ENCODE peak calls at places on chromosome 14, in nine cellular contexts. E is uterus, Y is cardiac muscle cell, O is GM23248, V is right cardiac atrium, Q is SJSA1, F is RWPE2, J is kidney, I is esophagus muscularis mucosa. L is an unnamed sample. For H3K4me1 and H3K9me3, the result is how much of the 10 kb centered on the place peaks cover.

GRCh38 chr14:71626281-71626835 is 305.9 kb upstream of the RGS6 start:
- DNase-seq in E (no peak), Y (peak), O (no peak), V (no peak), Q (no peak), F (no peak), J (no peak), I (no peak), L (no peak)

GRCh38 chr14:50260511-50260910 is 29.1 kb upstream of the SOS2 start:
- DNase-seq in E (no peak), Y (peak), O (peak), V (no peak), Q (no peak), F (no peak), J (no peak), I (no peak), L (no peak)

GRCh38 chr14:71591929-71592328 is 340.3 kb upstream of the RGS6 start:
- DNase-seq in E (no peak), Y (peak), O (peak), V (no peak), Q (no peak), F (no peak), J (no peak), I (no peak), L (no peak)

GRCh38 chr14:22500954-22501353 is 88.1 kb downstream of the DAD1 start:
- DNase-seq in E (no peak), Y (no peak), O (no peak), V (no peak), Q (no peak), F (no peak), J (no peak), I (no peak), L (no peak)

GRCh38 chr14:38243696-38244250 is 12.1 kb downstream of the CLEC14A start:
- DNase-seq in E (no peak), Y (no peak), O (no peak), V (no peak), Q (no peak), F (no peak), J (no peak), I (no peak), L (no peak)

GRCh38 chr14:41609704-41610183 is 3.1 kb downstream of the LRFN5 start:
- DNase-seq in E (peak), Y (peak), O (peak), V (peak), Q (no peak), F (no peak), J (peak), I (no peak), L (peak)

GRCh38 chr14:95815226-95815690 is 61.4 kb upstream of the TUNAR start:
- DNase-seq in E (no peak), Y (no peak), O (no peak), V (no peak), Q (no peak), F (no peak), J (no peak), I (peak), L (no peak)

GRCh38 chr14:25943329-25943728 is 654.5 kb downstream of the NOVA1 start:
- DNase-seq in E (no peak), Y (no peak), O (no peak), V (no peak), Q (no peak), F (no peak), J (no peak), I (no peak), L (no peak)

GRCh38 chr14:84217066-84217465 is 1312.9 kb upstream of the FLRT2 start:
- DNase-seq in E (no peak), Y (no peak), O (no peak), V (no peak), Q (no peak), F (no peak), J (no peak), I (no peak), L (no peak)

GRCh38 chr14:22380511-22381455 is 208.2 kb downstream of the DAD1 start:
- DNase-seq in E (no peak), Y (peak), O (peak), V (no peak), Q (no peak), F (no peak), J (no peak), I (no peak), L (no peak)

GRCh38 chr14:76867536-76868452 is 41.6 kb downstream of the LRRC74A start:
- DNase-seq in E (no peak), Y (no peak), O (no peak), V (peak), Q (no peak), F (no peak), J (no peak), I (no peak), L (peak)

GRCh38 chr14:102532204-102532658 is 22.7 kb upstream of the ANKRD9 start:
- DNase-seq in E (no peak), Y (peak), O (peak), V (no peak), Q (no peak), F (no peak), J (no peak), I (no peak), L (no peak)

GRCh38 chr14:101064718-101065117 is 161.2 kb upstream of the RTL1 start:
- DNase-seq in E (no peak), Y (no peak), O (no peak), V (no peak), Q (no peak), F (peak), J (peak), I (no peak), L (no peak)

GRCh38 chr14:23827100-23827892 is 126.3 kb upstream of the DHRS4 start:
- DNase-seq in E (no peak), Y (no peak), O (no peak), V (no peak), Q (no peak), F (no peak), J (no peak), I (no peak), L (no peak)

GRCh38 chr14:93741556-93742210 is 46.6 kb downstream of the PRIMA1 start:
- DNase-seq in E (no peak), Y (no peak), O (no peak), V (no peak), Q (no peak), F (no peak), J (no peak), I (no peak), L (no peak)

GRCh38 chr14:35234007-35234406 is 58.2 kb upstream of the PSMA6 start:
- DNase-seq in E (no peak), Y (peak), O (peak), V (no peak), Q (no peak), F (no peak), J (no peak), I (no peak), L (no peak)

GRCh38 chr14:68468437-68469207 is 324.2 kb downstream of the ZFP36L1 start:
- DNase-seq in E (no peak), Y (peak), O (peak), V (no peak), Q (no peak), F (no peak), J (peak), I (peak), L (no peak)

GRCh38 chr14:99255621-99256482 is 16.1 kb downstream of the BCL11B start:
- DNase-seq in E (no peak), Y (no peak), O (no peak), V (no peak), Q (no peak), F (no peak), J (no peak), I (no peak), L (no peak)

GRCh38 chr14:78857974-78858373 is 687.8 kb downstream of the NRXN3 start:
- DNase-seq in E (no peak), Y (no peak), O (no peak), V (no peak), Q (no peak), F (no peak), J (no peak), I (no peak), L (no peak)

GRCh38 chr14:55588259-55588699 is 8.3 kb downstream of the KTN1 start:
- DNase-seq in E (no peak), Y (no peak), O (peak), V (no peak), Q (no peak), F (no peak), J (no peak), I (no peak), L (no peak)
- H3K4me1 ChIP-seq in E (under half), Y (half or more), O (under half), V (under half), Q (half or more), F (under half), J (under half), I (half or more), L (under half)

GRCh38 chr14:20143911-20144310 is 5.3 kb downstream of the OR4N5 start:
- DNase-seq in E (no peak), Y (no peak), O (no peak), V (no peak), Q (no peak), F (no peak), J (no peak), I (no peak), L (no peak)

GRCh38 chr14:20138520-20138919 is at the start of gene OR4N5:
- DNase-seq in E (no peak), Y (no peak), O (no peak), V (no peak), Q (no peak), F (no peak), J (no peak), I (no peak), L (no peak)
- H3K9me3 ChIP-seq in E (under half), Y (under half), O (under half), V (under half), Q (under half), F (under half), J (under half), I (under half), L (under half)

GRCh38 chr14:73754911-73755360 is 40.8 kb upstream of the PNMA1 start:
- DNase-seq in E (no peak), Y (peak), O (peak), V (peak), Q (no peak), F (no peak), J (peak), I (no peak), L (no peak)
- H3K4me1 ChIP-seq in E (half or more), Y (under half), O (half or more), V (half or more), Q (half or more), F (half or more), J (half or more), I (half or more), L (half or more)

GRCh38 chr14:97832734-97833133 is 1035.6 kb downstream of the VRK1 start:
- DNase-seq in E (no peak), Y (no peak), O (no peak), V (no peak), Q (no peak), F (no peak), J (no peak), I (no peak), L (peak)
- H3K9me3 ChIP-seq in E (under half), Y (under half), O (under half), V (under half), Q (under half), F (under half), J (under half), I (under half), L (under half)

GRCh38 chr14:51836417-51836816 is 24.0 kb upstream of the GNG2 start:
- DNase-seq in E (no peak), Y (no peak), O (no peak), V (no peak), Q (no peak), F (no peak), J (no peak), I (no peak), L (no peak)
- H3K4me1 ChIP-seq in E (under half), Y (under half), O (under half), V (under half), Q (under half), F (under half), J (under half), I (under half), L (under half)

GRCh38 chr14:20184181-20184580 is 6.5 kb upstream of the OR11G2 start:
- DNase-seq in E (no peak), Y (no peak), O (peak), V (no peak), Q (no peak), F (no peak), J (no peak), I (no peak), L (no peak)

GRCh38 chr14:20177433-20177974 is 13.2 kb upstream of the OR11G2 start:
- DNase-seq in E (no peak), Y (no peak), O (no peak), V (no peak), Q (no peak), F (no peak), J (no peak), I (no peak), L (no peak)

GRCh38 chr14:20176330-20176729 is 14.4 kb upstream of the OR11G2 start:
- DNase-seq in E (no peak), Y (no peak), O (no peak), V (no peak), Q (no peak), F (no peak), J (no peak), I (no peak), L (no peak)

GRCh38 chr14:20179218-20179617 is 11.5 kb upstream of the OR11G2 start:
- DNase-seq in E (no peak), Y (no peak), O (no peak), V (peak), Q (no peak), F (no peak), J (no peak), I (no peak), L (no peak)

DNA sequence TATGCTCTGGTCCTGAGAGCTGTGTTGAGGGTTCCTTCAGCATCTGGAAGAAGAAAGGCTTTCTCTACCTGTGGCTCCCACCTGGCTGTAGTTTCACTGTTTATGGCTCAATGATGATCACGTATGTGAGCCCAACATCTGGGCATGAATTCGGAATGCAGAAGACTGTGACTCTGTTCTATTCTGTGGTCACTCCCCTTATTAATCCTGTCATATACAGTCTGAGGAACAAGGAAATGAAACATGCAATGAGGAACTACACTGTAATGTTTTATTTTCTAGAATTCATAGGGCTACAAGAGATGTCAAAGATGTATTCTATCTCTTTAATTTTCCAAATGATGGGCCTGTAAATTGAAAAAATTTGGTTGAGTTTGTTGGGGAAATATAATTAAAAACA is 10.8 kb upstream of the OR11G2 start:
- DNase-seq in E (no peak), Y (no peak), O (no peak), V (no peak), Q (no peak), F (no peak), J (no peak), I (no peak), L (no peak)
- H3K9me3 ChIP-seq in E (under half), Y (under half), O (under half), V (under half), Q (under half), F (under half), J (under half), I (under half), L (under half)

DNA sequence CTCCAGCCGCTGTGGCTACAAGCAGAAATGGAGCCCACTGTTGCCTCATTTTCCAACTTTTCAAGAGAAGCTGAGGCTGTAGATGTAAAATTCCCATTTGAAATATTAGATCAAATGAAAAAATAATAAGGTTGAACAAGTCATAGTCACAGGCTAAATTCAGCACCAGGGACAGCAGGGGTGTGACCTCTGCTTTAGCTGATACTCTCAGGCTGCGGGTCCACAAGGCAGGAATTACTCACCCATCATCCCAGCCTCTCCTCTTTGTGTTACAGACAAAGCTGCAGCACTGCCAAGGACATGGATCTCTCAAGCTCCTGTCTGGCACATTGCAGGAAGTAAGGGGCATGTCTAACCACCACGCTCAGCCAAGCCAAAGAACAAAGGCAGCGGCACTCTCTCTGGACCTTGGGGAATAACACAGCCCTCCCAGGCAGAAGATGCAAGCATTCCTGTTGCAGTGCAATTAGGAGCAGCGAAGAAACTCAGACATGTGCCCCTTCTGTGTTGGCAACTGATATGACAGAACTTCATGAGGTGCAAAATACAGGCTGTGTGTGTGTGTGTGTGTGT is 783.8 kb downstream of the VRK1 start:
- DNase-seq in E (no peak), Y (no peak), O (no peak), V (no peak), Q (no peak), F (no peak), J (no peak), I (peak), L (no peak)
- H3K4me1 ChIP-seq in E (under half), Y (under half), O (under half), V (under half), Q (under half), F (under half), J (under half), I (under half), L (under half)

L was measured in left lung.